ENCODE peak calls at places on chromosomes 6 and 20, in four cellular contexts. N, B, P and F are unnamed samples.

GRCh38 chr6:108366236-108366635 is 71.4 kb downstream of the AFG1L start:
- DNase-seq in N (no peak), B (no peak), P (no peak), F (no peak)

GRCh38 chr6:140281236-140281635 is 906.8 kb upstream of the CITED2 start:
- DNase-seq in N (no peak), B (no peak), P (no peak), F (no peak)

GRCh38 chr20:3420211-3420707 is 12.8 kb upstream of the DNAAF9 start:
- DNase-seq in N (no peak), B (peak), P (no peak), F (no peak)

GRCh38 chr6:27893059-27893835 is 18.9 kb downstream of the OR2B2 start:
- DNase-seq in N (peak), B (peak), P (peak), F (peak)

GRCh38 chr20:26163890-26164289 is 467.2 kb upstream of the ZNF337 start:
- DNase-seq in N (no peak), B (peak), P (no peak), F (peak)

GRCh38 chr6:133340557-133340956 is 99.4 kb downstream of the EYA4 start:
- DNase-seq in N (no peak), B (peak), P (no peak), F (peak)

GRCh38 chr6:35052694-35053565 is 88.2 kb downstream of the TCP11 start:
- DNase-seq in N (peak), B (peak), P (no peak), F (no peak)

GRCh38 chr6:152575186-152575585 is 62.0 kb downstream of the SYNE1 start:
- DNase-seq in N (no peak), B (no peak), P (no peak), F (no peak)

GRCh38 chr20:16947346-16947943 is 199.3 kb downstream of the OTOR start:
- DNase-seq in N (no peak), B (peak), P (no peak), F (no peak)

GRCh38 chr20:35953411-35954199 is 697 bp downstream of the SCAND1 start:
- DNase-seq in N (no peak), B (no peak), P (peak), F (peak)
- H2BK5ac ChIP-seq in N (peak), B (peak), P (peak), F (peak)

DNA sequence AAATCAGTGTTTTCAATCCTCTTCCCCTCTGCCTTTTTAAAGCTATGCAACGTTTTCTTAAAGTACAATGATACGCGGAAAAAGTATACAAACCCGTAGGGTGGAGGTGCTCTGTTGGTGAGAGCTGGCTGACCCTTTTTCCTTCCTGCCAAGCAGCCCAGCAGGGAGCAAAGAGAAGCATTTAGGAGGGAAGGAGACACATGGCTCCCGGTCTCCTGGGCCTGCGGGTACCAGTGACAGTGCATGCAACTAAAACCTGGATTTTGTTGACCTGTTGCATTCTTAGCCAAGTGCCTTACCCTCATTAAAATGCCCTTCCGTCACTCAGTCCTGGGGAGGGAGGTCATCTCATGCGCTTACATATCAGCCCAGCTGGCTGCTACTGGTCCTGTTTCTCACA is 87.2 kb downstream of the SLX4IP start:
- DNase-seq in N (no peak), B (no peak), P (no peak), F (no peak)
- H3K23ac ChIP-seq in N (no peak), B (no peak), P (no peak), F (no peak)

GRCh38 chr6:169165031-169165430 is 88.6 kb downstream of the THBS2 start:
- DNase-seq in N (no peak), B (no peak), P (peak), F (no peak)

GRCh38 chr6:169165561-169166300 is 87.9 kb downstream of the THBS2 start:
- DNase-seq in N (no peak), B (no peak), P (peak), F (no peak)

GRCh38 chr6:169162968-169163903 is 90.4 kb downstream of the THBS2 start:
- DNase-seq in N (no peak), B (peak), P (peak), F (no peak)

GRCh38 chr6:169162249-169162967 is 91.2 kb downstream of the THBS2 start:
- DNase-seq in N (no peak), B (no peak), P (no peak), F (no peak)

DNA sequence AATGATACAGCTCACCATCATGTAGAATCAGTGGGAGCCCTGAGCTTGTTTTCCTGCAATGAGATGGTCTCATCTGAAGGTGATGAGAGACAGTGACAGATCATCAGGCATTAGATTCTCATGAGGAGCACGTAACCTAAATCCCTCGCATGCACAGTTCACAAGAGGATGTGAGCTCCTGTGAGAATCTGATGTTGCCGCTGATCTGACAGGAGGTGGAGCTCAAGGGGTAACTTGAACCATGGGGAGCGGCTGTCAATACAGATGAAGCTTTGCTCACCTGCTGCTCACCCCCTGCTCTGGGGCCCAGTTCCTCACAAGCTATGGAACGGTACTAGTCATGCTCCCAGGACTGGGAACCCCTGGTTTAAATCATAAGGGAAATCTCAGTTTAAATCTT is 89.2 kb downstream of the THBS2 start:
- DNase-seq in N (no peak), B (no peak), P (peak), F (no peak)
- H2BK120ac ChIP-seq in N (no peak), B (no peak), P (no peak), F (no peak)

DNA sequence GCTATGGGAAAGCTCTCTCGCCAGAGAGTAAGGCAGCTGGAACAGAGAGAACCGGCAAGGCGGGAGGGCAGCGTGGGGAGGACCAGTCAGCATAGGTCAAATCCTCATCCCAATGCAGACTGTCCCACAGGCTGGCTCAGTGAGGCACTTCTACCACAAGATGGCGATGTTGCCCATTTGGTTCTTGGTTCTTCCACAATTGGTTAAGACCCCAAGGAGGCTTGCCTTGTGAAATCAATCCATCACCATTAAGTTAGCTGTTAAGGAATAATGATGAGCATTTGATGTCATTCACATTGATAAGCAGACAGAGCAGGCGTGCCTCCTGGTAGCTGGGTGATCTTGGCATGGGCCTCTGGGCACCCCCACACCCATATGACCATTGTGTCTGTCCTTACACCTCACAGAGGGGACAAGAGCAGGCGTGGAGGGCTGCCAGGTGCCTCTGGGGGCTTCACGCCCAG is 2.4 kb downstream of the CSTL1 start:
- DNase-seq in N (peak), B (peak), P (peak), F (peak)
- H2BK5ac ChIP-seq in N (no peak), B (no peak), P (no peak), F (no peak)

GRCh38 chr6:3913958-3914337 is 64.8 kb downstream of the FAM50B start:
- DNase-seq in N (no peak), B (peak), P (no peak), F (no peak)

GRCh38 chr6:3911130-3911529 is 62.0 kb downstream of the FAM50B start:
- DNase-seq in N (no peak), B (peak), P (peak), F (no peak)

GRCh38 chr6:3911614-3912336 is 62.6 kb downstream of the FAM50B start:
- DNase-seq in N (no peak), B (peak), P (peak), F (peak)

GRCh38 chr6:3913077-3913957 is 64.1 kb downstream of the FAM50B start:
- DNase-seq in N (no peak), B (peak), P (no peak), F (peak)

DNA sequence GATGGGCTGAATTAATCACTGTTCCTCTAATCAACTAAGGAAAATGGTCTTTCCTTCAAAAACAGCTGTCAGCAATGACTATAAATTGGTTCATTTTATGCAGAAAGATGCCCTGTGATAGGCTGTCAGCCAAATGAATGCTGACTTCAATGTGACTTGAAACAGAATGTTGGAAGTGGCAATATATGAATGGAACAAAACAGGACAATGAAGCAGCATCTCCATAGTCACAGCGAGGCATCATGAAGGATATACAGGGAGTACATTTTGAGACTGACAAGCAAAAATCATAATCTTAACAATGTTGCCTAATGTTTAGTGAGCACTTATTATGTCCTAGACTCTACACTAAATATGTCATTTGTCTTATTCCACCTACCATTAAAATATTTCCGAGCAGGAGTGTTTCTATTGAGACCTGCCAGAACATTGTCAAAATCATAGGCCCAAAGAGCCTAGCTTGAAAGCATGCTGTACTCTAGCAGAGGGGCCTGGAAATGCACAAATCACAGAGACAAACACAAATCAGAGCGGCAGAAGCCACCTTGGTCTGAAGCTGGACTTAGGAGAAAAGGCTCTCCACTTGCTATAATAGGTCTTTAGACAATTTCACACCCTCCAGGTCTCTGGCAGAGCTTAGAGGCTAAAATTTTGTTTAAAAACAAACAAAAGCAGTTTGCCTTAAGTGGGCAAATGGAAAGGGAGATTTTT is 63.3 kb downstream of the FAM50B start:
- DNase-seq in N (no peak), B (no peak), P (no peak), F (no peak)
- H3K23ac ChIP-seq in N (no peak), B (no peak), P (no peak), F (no peak)